ENCODE peak calls at places on chromosome 5, in five cellular contexts. F is HepG2, X is IMR-90, G is A549, O is psoas muscle. P is an unnamed sample.

GRCh38 chr5:123367739-123368138 is 55.5 kb downstream of the CEP120 start:
- DNase-seq in O (no peak), G (peak), X (peak), F (no peak), P (peak)

GRCh38 chr5:32342656-32343055 is 29.9 kb upstream of the MTMR12 start:
- DNase-seq in F (no peak), O (no peak), X (no peak), G (no peak), P (no peak)

GRCh38 chr5:44538831-44539539 is 149.8 kb upstream of the FGF10 start:
- DNase-seq in O (no peak), X (no peak), G (peak), F (no peak), P (no peak)

GRCh38 chr5:83441752-83442151 is 29.8 kb upstream of the VCAN start:
- DNase-seq in X (no peak), O (no peak), F (no peak), G (no peak), P (no peak)

GRCh38 chr5:73955447-73955846 is 329.5 kb downstream of the ARHGEF28 start:
- DNase-seq in G (no peak), F (no peak), X (no peak), O (no peak), P (no peak)

GRCh38 chr5:27727254-27727653 is 688.9 kb upstream of the CDH9 start:
- DNase-seq in X (no peak), F (no peak), G (no peak), O (no peak), P (no peak)

GRCh38 chr5:6435356-6435755 is 13.3 kb upstream of the UBE2QL1 start:
- DNase-seq in F (peak), O (peak), X (no peak), G (peak), P (peak)

GRCh38 chr5:96220610-96221390 is 212.2 kb downstream of the PCSK1 start:
- DNase-seq in X (peak), G (no peak), F (no peak), O (no peak), P (no peak)

GRCh38 chr5:160961030-160961429 is 109.0 kb upstream of the ATP10B start:
- DNase-seq in O (no peak), X (no peak), F (no peak), G (no peak), P (no peak)

GRCh38 chr5:44952376-44952775 is 143.6 kb downstream of the MRPS30 start:
- DNase-seq in F (peak), X (peak), O (no peak), G (peak), P (peak)

GRCh38 chr5:113331201-113331551 is 103.6 kb downstream of the TSSK1B start:
- DNase-seq in X (peak), F (no peak), O (no peak), G (no peak), P (no peak)

GRCh38 chr5:157484768-157485167 is 24.8 kb downstream of the NIPAL4 start:
- DNase-seq in X (peak), G (no peak), O (peak), F (peak), P (no peak)

GRCh38 chr5:157485811-157486739 is 26.1 kb downstream of the NIPAL4 start:
- DNase-seq in F (no peak), X (no peak), G (no peak), O (no peak), P (no peak)

GRCh38 chr5:157485340-157485739 is 25.3 kb downstream of the NIPAL4 start:
- DNase-seq in O (no peak), X (no peak), F (peak), G (no peak), P (no peak)

GRCh38 chr5:157487358-157487757 is 27.3 kb downstream of the NIPAL4 start:
- DNase-seq in O (no peak), X (no peak), F (no peak), G (no peak), P (no peak)

GRCh38 chr5:157486861-157487260 is 26.8 kb downstream of the NIPAL4 start:
- DNase-seq in G (no peak), F (no peak), O (no peak), X (no peak), P (no peak)
- H3K27ac ChIP-seq in G (no peak), F (no peak), O (no peak), X (no peak), P (no peak)

DNA sequence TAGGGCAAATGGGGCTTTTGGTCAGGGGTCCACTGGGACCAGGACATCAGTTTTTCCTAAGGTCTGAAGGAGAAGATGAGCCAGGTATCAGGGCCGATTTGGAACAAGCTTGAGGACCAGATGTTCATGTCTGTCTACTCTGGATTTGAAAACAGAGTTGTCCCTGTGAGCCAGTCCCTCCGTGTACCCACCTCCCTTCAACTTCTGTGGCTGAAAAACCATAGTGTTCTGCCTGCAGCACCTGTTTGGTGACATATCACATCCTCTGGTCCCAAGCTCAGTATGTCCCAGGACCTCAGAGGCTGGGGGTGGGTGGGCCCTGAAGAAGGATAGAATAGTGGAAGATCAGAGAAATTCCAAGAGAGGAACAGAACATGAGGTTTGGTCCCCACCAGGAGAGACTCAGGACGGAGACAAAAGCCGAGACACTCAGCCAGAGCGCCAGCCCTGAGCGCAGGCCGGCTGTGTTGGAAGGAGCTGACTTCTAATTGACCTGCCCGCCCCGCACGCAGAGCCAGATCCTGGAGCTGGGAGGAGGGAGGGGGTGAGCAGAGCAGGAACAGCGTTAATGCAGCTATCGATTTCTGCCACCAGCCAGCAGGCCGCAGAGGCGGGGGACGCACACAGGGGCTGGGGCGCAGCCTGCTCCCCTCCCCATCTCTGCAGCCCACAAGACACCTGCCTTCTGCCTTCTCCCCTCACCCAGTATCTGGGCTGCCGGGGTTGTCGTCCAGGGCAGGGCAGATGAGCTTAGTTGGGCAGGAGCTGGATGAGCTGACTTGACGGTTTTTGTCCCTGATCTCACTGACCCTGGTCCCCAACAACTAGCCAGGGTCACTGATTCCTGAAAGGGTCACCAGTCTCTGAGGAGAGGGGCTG is 29.5 kb downstream of the CXXC5 start:
- DNase-seq in G (no peak), O (peak), F (no peak), X (no peak), P (peak)
- H3K27ac ChIP-seq in G (no peak), O (peak), F (no peak), X (no peak), P (no peak)

GRCh38 chr5:151673421-151673820 is 13.3 kb downstream of the SPARC start:
- DNase-seq in X (no peak), G (no peak), O (no peak), F (no peak), P (no peak)
- H3K27ac ChIP-seq in X (peak), G (no peak), O (peak), F (no peak), P (no peak)

DNA sequence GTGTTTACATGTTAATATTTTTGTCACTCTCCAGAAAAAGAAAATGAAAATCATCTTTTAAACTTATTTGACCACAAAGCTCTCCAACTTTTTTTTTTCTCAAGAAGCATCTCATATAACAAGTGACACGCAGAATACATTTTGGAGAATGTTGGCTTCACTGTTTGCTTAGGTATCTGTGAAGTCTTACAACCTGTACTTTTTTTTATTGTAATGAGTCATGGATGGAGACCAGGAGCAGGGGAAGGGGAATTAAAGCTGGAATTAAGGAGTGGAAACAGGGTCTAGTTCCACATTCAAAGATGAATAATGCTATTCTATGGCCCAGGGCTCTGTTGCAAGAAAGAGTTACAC is 211.9 kb downstream of the MAN2A1 start:
- DNase-seq in F (no peak), G (no peak), X (no peak), O (no peak), P (no peak)
- H3K27ac ChIP-seq in F (peak), G (no peak), X (no peak), O (no peak), P (no peak)

P was measured in neural progenitor cell.